ENCODE peak calls at places on chromosome 20, in six cellular contexts. G is fibroblast of the aortic adventitia; A is neural progenitor cell; T is Jurkat, Clone E6-1; O is OCI-LY7; N is transverse colon. H is an unnamed sample.

GRCh38 chr20:43584448-43585138 is 6.1 kb upstream of the IFT52 start:
- DNase-seq in G (peak; percentile 77), A (no peak), T (no peak), O (no peak), N (no peak), H (peak; percentile 22)

GRCh38 chr20:44067650-44068081 is 119.3 kb downstream of the JPH2 start:
- DNase-seq in G (no peak), A (no peak), T (no peak), O (no peak), N (no peak), H (no peak)

GRCh38 chr20:58407201-58407873 is 18.3 kb downstream of the VAPB start:
- DNase-seq in G (peak; percentile 64), A (no peak), T (no peak), O (no peak), N (no peak), H (no peak)

GRCh38 chr20:9015984-9016324 is 52.9 kb upstream of the PLCB4 start:
- DNase-seq in G (peak; percentile 44), A (peak; percentile 56), T (no peak), O (no peak), N (no peak), H (peak; percentile 70)

GRCh38 chr20:53515749-53516148 is 77.9 kb downstream of the ZNF217 start:
- DNase-seq in G (no peak), A (no peak), T (no peak), O (no peak), N (no peak), H (no peak)

GRCh38 chr20:16405254-16405653 is 168.0 kb downstream of the KIF16B start:
- DNase-seq in G (no peak), A (no peak), T (no peak), O (no peak), N (no peak), H (no peak)

GRCh38 chr20:7971536-7972285 is 31.5 kb upstream of the HAO1 start:
- DNase-seq in G (peak; percentile 58), A (no peak), T (no peak), O (no peak), N (no peak), H (no peak)

GRCh38 chr20:42589976-42590639 is 599.6 kb downstream of the PTPRT start:
- DNase-seq in G (no peak), A (no peak), T (peak; percentile 71), O (no peak), N (no peak), H (no peak)

GRCh38 chr20:19522080-19522801 is 235.8 kb upstream of the RIN2 start:
- DNase-seq in G (no peak), A (no peak), T (peak; percentile 95), O (no peak), N (no peak), H (no peak)

GRCh38 chr20:59308493-59309201 is 8.2 kb downstream of the EDN3 start:
- DNase-seq in G (no peak), A (no peak), T (no peak), O (no peak), N (peak; percentile 86), H (no peak)

GRCh38 chr20:16369441-16369840 is 203.8 kb downstream of the KIF16B start:
- DNase-seq in G (no peak), A (no peak), T (no peak), O (no peak), N (no peak), H (no peak)

GRCh38 chr20:35339007-35339406 is 46.8 kb upstream of the FAM83C start:
- DNase-seq in G (peak; percentile 96), A (no peak), T (no peak), O (no peak), N (no peak), H (no peak)

GRCh38 chr20:14142171-14142570 is 146.9 kb downstream of the MACROD2 start:
- DNase-seq in G (peak; percentile 78), A (peak; percentile 85), T (peak; percentile 5), O (peak; percentile 0), N (peak; percentile 18), H (peak; percentile 88)

GRCh38 chr20:39862613-39863012 is 826.4 kb downstream of the MAFB start:
- DNase-seq in G (peak; percentile 57), A (no peak), T (no peak), O (no peak), N (no peak), H (no peak)

GRCh38 chr20:51411867-51412266 is 130.7 kb downstream of the NFATC2 start:
- DNase-seq in G (no peak), A (peak; percentile 28), T (no peak), O (no peak), N (no peak), H (peak; percentile 29)

GRCh38 chr20:38217791-38218565 is 42.6 kb downstream of the KIAA1755 start:
- DNase-seq in G (peak; percentile 96), A (peak; percentile 27), T (no peak), O (no peak), N (peak; percentile 17), H (peak; percentile 50)

GRCh38 chr20:13681248-13682125 is 42.8 kb upstream of the TASP1 start:
- DNase-seq in G (no peak), A (no peak), T (no peak), O (no peak), N (no peak), H (no peak)

GRCh38 chr20:44932916-44933315 is 23.1 kb downstream of the PABPC1L start:
- DNase-seq in G (no peak), A (no peak), T (no peak), O (no peak), N (no peak), H (no peak)

GRCh38 chr20:54458219-54458618 is 17.2 kb upstream of the DOK5 start:
- DNase-seq in G (no peak), A (no peak), T (no peak), O (no peak), N (no peak), H (no peak)

GRCh38 chr20:47220161-47220582 is 136.3 kb downstream of the ZMYND8 start:
- DNase-seq in G (peak; percentile 28), A (peak; percentile 66), T (peak; percentile 32), O (peak; percentile 52), N (peak; percentile 19), H (peak; percentile 85)

GRCh38 chr20:59242714-59243626 is 57.4 kb upstream of the EDN3 start:
- DNase-seq in G (no peak), A (no peak), T (no peak), O (no peak), N (no peak), H (no peak)

GRCh38 chr20:41443667-41444066 is 77.0 kb upstream of the EMILIN3 start:
- DNase-seq in G (no peak), A (no peak), T (no peak), O (no peak), N (no peak), H (no peak)

GRCh38 chr20:11993886-11994466 is 76.3 kb downstream of the BTBD3 start:
- DNase-seq in G (peak; percentile 20), A (no peak), T (no peak), O (peak; percentile 2), N (no peak), H (peak; percentile 17)

GRCh38 chr20:16437387-16437990 is 135.8 kb downstream of the KIF16B start:
- DNase-seq in G (no peak), A (no peak), T (no peak), O (no peak), N (no peak), H (no peak)

DNA sequence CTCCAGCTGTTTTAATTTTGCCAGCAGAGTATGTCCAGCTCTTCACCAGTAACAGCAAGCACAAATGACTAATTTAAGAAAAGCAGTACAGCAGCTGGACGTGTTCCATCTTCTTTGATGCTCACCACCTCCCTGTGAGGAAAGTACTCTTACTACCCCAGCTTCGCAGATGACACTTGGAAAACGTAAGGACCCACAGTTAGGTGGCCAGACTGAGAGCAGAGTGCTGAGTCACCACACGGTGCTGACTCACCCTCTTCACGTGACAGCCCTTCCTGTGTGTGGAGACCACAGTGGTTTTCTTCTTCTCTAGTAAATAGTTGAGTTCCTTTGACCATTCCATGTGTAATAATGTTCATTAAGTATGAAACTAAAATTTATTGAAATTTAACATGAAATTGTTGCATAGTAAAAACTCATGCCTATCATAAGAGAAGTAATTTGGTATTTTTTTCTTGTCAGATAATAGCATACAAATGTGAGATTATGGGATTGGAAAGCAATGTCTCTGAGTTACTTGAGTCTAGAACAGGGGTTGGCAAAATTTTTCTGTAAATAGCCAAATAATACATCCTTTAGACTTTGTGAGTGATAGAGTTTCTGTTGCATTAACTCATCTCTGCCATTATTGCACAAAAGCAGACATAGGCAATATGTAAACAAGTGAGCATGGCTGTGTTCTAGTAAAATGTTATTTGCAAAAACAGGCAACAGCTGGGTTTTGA is 76.6 kb downstream of the SLX4IP start:
- DNase-seq in G (peak; percentile 96), A (peak; percentile 45), T (peak; percentile 72), O (peak; percentile 10), N (peak; percentile 79), H (peak; percentile 60)
- H3K4me3 ChIP-seq in G (peak overlapping the region; percentile 9), A (no peak overlapping the region), T (no peak overlapping the region), O (no peak overlapping the region), N (no peak overlapping the region), H (no peak overlapping the region)

GRCh38 chr20:3248167-3248992 is 9.4 kb upstream of the SLC4A11 start:
- DNase-seq in G (peak; percentile 28), A (peak; percentile 83), T (no peak), O (no peak), N (no peak), H (peak; percentile 87)
- H3K4me3 ChIP-seq in G (peak overlapping the region; percentile 31), A (peak overlapping the region; percentile 42), T (no peak overlapping the region), O (no peak overlapping the region), N (no peak overlapping the region), H (peak overlapping the region; percentile 64)

GRCh38 chr20:46057856-46058655 is 29.0 kb downstream of the SLC12A5 start:
- DNase-seq in G (peak; percentile 34), A (peak; percentile 80), T (no peak), O (no peak), N (peak; percentile 16), H (peak; percentile 93)
- H3K4me3 ChIP-seq in G (peak overlapping the region; percentile 54), A (peak overlapping the region; percentile 42), T (no peak overlapping the region), O (no peak overlapping the region), N (no peak overlapping the region), H (peak overlapping the region; percentile 68)

DNA sequence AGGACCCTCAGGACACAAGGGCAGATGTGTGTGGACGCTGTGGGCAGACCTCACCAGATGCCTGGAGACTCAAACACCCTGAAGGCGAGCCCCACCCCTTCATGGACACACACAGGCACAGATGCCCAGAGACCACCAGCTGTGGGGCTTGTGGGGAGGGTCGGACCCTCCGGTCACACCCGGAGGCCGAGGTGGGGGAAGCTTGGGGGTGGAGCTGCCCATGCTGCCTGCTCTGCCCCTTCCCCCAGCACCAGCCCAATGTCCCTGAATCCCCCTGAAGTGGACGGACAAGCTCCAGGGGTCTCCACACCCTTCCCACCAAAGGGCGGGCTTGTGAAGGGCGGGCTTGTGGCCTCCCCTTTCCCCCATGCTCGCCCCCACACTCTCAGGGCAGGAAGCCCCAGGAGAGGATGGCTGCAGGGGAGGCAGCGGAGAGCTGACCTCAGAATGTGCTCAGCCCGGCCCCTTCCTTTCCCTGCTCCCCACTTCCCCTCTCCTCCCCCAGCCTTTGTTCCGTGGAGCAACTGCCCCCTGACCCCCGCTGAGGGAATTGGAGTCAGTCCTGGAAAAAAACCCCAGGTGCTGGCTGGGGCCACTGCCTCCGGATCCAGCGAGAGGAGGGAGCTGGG is 13.8 kb upstream of the ABHD16B start:
- DNase-seq in G (no peak), A (peak; percentile 74), T (no peak), O (no peak), N (no peak), H (peak; percentile 90)
- H3K4me3 ChIP-seq in G (no peak overlapping the region), A (no peak overlapping the region), T (no peak overlapping the region), O (no peak overlapping the region), N (no peak overlapping the region), H (peak overlapping the region; percentile 55)

GRCh38 chr20:36860811-36861624 is 14.9 kb upstream of the TLDC2 start:
- DNase-seq in G (no peak), A (no peak), T (no peak), O (no peak), N (no peak), H (no peak)
- H3K4me3 ChIP-seq in G (peak overlapping the region; percentile 76), A (peak overlapping the region; percentile 93), T (no peak overlapping the region), O (peak overlapping the region; percentile 28), N (no peak overlapping the region), H (peak overlapping the region; percentile 73)

H was measured in GM23338.